ENCODE peak calls at places on chromosomes 4 and X, in five cellular contexts. One of them, this sample, is unnamed.

GRCh38 chr4:19689511-19689910 is 562.2 kb upstream of the SLIT2 start:
- DNase-seq in right atrium auricular region: no peak
- DNase-seq in psoas muscle: no peak
- DNase-seq in pancreas: no peak
- DNase-seq in heart left ventricle: no peak
- DNase-seq in this sample: no peak

GRCh38 chrX:1185556-1185955 is 26.9 kb downstream of the CRLF2 start:
- DNase-seq in right atrium auricular region: no peak
- DNase-seq in heart left ventricle: no peak
- DNase-seq in psoas muscle: no peak
- DNase-seq in pancreas: no peak
- DNase-seq in this sample: no peak

GRCh38 chrX:153999359-154000037 is 20.2 kb downstream of the IRAK1 start:
- DNase-seq in right atrium auricular region: no peak
- DNase-seq in psoas muscle: no peak
- DNase-seq in heart left ventricle: no peak
- DNase-seq in pancreas: no peak
- DNase-seq in this sample: no peak

GRCh38 chrX:79174949-79175644 is 30.6 kb downstream of the GPR174 start:
- DNase-seq in psoas muscle: no peak
- DNase-seq in right atrium auricular region: no peak
- DNase-seq in heart left ventricle: no peak
- DNase-seq in pancreas: no peak
- DNase-seq in this sample: no peak

GRCh38 chr4:108170729-108171540 is 2.2 kb upstream of the LEF1 start:
- DNase-seq in right atrium auricular region: no peak
- DNase-seq in pancreas: no peak
- DNase-seq in psoas muscle: no peak
- DNase-seq in heart left ventricle: no peak
- DNase-seq in this sample: no peak

GRCh38 chr4:138958519-138958918 is 57.1 kb upstream of the NOCT start:
- DNase-seq in pancreas: no peak
- DNase-seq in right atrium auricular region: no peak
- DNase-seq in psoas muscle: no peak
- DNase-seq in heart left ventricle: no peak
- DNase-seq in this sample: no peak

GRCh38 chrX:131923614-131924250 is 99.4 kb upstream of the STK26 start:
- DNase-seq in heart left ventricle: no peak
- DNase-seq in right atrium auricular region: no peak
- DNase-seq in psoas muscle: no peak
- DNase-seq in pancreas: no peak
- DNase-seq in this sample: no peak

GRCh38 chrX:39816871-39817731 is 280.7 kb downstream of the BCOR start:
- DNase-seq in heart left ventricle: no peak
- DNase-seq in psoas muscle: no peak
- DNase-seq in right atrium auricular region: no peak
- DNase-seq in pancreas: no peak
- DNase-seq in this sample: no peak

GRCh38 chrX:9492901-9493300 is 28.0 kb downstream of the TBL1X start:
- DNase-seq in pancreas: no peak
- DNase-seq in right atrium auricular region: no peak
- DNase-seq in psoas muscle: no peak
- DNase-seq in heart left ventricle: no peak
- DNase-seq in this sample: no peak

GRCh38 chr4:13151178-13151577 is 333.0 kb downstream of the RAB28 start:
- DNase-seq in psoas muscle: no peak
- DNase-seq in right atrium auricular region: no peak
- DNase-seq in heart left ventricle: no peak
- DNase-seq in pancreas: no peak
- DNase-seq in this sample: no peak

GRCh38 chr4:64911846-64912245 is 502.6 kb upstream of the TECRL start:
- DNase-seq in pancreas: no peak
- DNase-seq in psoas muscle: no peak
- DNase-seq in heart left ventricle: no peak
- DNase-seq in right atrium auricular region: no peak
- DNase-seq in this sample: no peak

GRCh38 chr4:71230258-71230594 is 108.6 kb upstream of the SLC4A4 start:
- DNase-seq in pancreas: no peak
- DNase-seq in psoas muscle: no peak
- DNase-seq in heart left ventricle: no peak
- DNase-seq in right atrium auricular region: no peak
- DNase-seq in this sample: no peak

GRCh38 chr4:148057425-148058020 is 325.6 kb downstream of the ARHGAP10 start:
- DNase-seq in psoas muscle: no peak
- DNase-seq in right atrium auricular region: no peak
- DNase-seq in pancreas: no peak
- DNase-seq in heart left ventricle: no peak
- DNase-seq in this sample: no peak

GRCh38 chrX:50158616-50159015 is 42.2 kb downstream of the AKAP4 start:
- DNase-seq in pancreas: no peak
- DNase-seq in psoas muscle: no peak
- DNase-seq in heart left ventricle: no peak
- DNase-seq in right atrium auricular region: no peak
- DNase-seq in this sample: no peak

GRCh38 chrX:15855562-15856256 is 1.1 kb upstream of the AP1S2 start:
- DNase-seq in pancreas: no peak
- DNase-seq in psoas muscle: no peak
- DNase-seq in right atrium auricular region: no peak
- DNase-seq in heart left ventricle: no peak
- DNase-seq in this sample: no peak

GRCh38 chr4:125620066-125620850 is 305.5 kb downstream of the FAT4 start:
- DNase-seq in pancreas: no peak
- DNase-seq in psoas muscle: no peak
- DNase-seq in right atrium auricular region: no peak
- DNase-seq in heart left ventricle: no peak
- DNase-seq in this sample: no peak

GRCh38 chrX:100409316-100410082 is 574 bp downstream of the PCDH19 start:
- DNase-seq in pancreas: no peak
- DNase-seq in heart left ventricle: no peak
- DNase-seq in psoas muscle: peak
- DNase-seq in right atrium auricular region: no peak
- DNase-seq in this sample: no peak

GRCh38 chrX:142084611-142085010 is 120.5 kb downstream of the MAGEC2 start:
- DNase-seq in right atrium auricular region: no peak
- DNase-seq in psoas muscle: no peak
- DNase-seq in heart left ventricle: no peak
- DNase-seq in pancreas: no peak
- DNase-seq in this sample: no peak

GRCh38 chrX:123077671-123078070 is 106.4 kb upstream of the GRIA3 start:
- DNase-seq in right atrium auricular region: no peak
- DNase-seq in pancreas: no peak
- DNase-seq in psoas muscle: no peak
- DNase-seq in heart left ventricle: no peak
- DNase-seq in this sample: no peak

GRCh38 chr4:77036206-77036605 is 39.6 kb downstream of the CCNI start:
- DNase-seq in right atrium auricular region: no peak
- DNase-seq in psoas muscle: no peak
- DNase-seq in heart left ventricle: no peak
- DNase-seq in pancreas: no peak
- DNase-seq in this sample: no peak

GRCh38 chrX:129091097-129091496 is 432.2 kb downstream of the SMARCA1 start:
- DNase-seq in psoas muscle: no peak
- DNase-seq in right atrium auricular region: no peak
- DNase-seq in heart left ventricle: no peak
- DNase-seq in pancreas: no peak
- DNase-seq in this sample: no peak

GRCh38 chrX:9312922-9313867 is 151.7 kb upstream of the TBL1X start:
- DNase-seq in heart left ventricle: peak
- DNase-seq in right atrium auricular region: peak
- DNase-seq in psoas muscle: peak
- DNase-seq in pancreas: peak
- DNase-seq in this sample: no peak

GRCh38 chrX:154505726-154506125 is 10.3 kb downstream of the FAM3A start:
- DNase-seq in right atrium auricular region: no peak
- DNase-seq in heart left ventricle: no peak
- DNase-seq in pancreas: no peak
- DNase-seq in psoas muscle: no peak
- DNase-seq in this sample: no peak

GRCh38 chrX:17067534-17067933 is 121.1 kb downstream of the REPS2 start:
- DNase-seq in pancreas: no peak
- DNase-seq in psoas muscle: no peak
- DNase-seq in right atrium auricular region: no peak
- DNase-seq in heart left ventricle: no peak
- DNase-seq in this sample: no peak

GRCh38 chr4:145937021-145937861 is 1.4 kb downstream of the ZNF827 start:
- DNase-seq in right atrium auricular region: no peak
- DNase-seq in psoas muscle: peak
- DNase-seq in heart left ventricle: peak
- DNase-seq in pancreas: peak
- DNase-seq in this sample: no peak

GRCh38 chr4:89836897-89837384 is at the start of gene SNCA:
- DNase-seq in heart left ventricle: peak
- DNase-seq in right atrium auricular region: peak
- DNase-seq in psoas muscle: peak
- DNase-seq in pancreas: peak
- DNase-seq in this sample: no peak

GRCh38 chr4:89254847-89255246 is 52.8 kb downstream of the GPRIN3 start:
- DNase-seq in heart left ventricle: no peak
- DNase-seq in psoas muscle: no peak
- DNase-seq in right atrium auricular region: no peak
- DNase-seq in pancreas: peak
- DNase-seq in this sample: no peak

GRCh38 chr4:148311493-148311892 is 130.7 kb downstream of the NR3C2 start:
- DNase-seq in heart left ventricle: no peak
- DNase-seq in pancreas: no peak
- DNase-seq in right atrium auricular region: no peak
- DNase-seq in psoas muscle: no peak
- DNase-seq in this sample: no peak

GRCh38 chr4:151808120-151808529 is 47.3 kb upstream of the GATB start:
- DNase-seq in heart left ventricle: no peak
- DNase-seq in pancreas: no peak
- DNase-seq in right atrium auricular region: no peak
- DNase-seq in psoas muscle: no peak
- DNase-seq in this sample: peak

GRCh38 chr4:19298998-19299397 is 952.7 kb upstream of the SLIT2 start:
- DNase-seq in right atrium auricular region: no peak
- DNase-seq in psoas muscle: no peak
- DNase-seq in heart left ventricle: no peak
- DNase-seq in pancreas: no peak
- DNase-seq in this sample: no peak

GRCh38 chr4:112201915-112202505 is 29.6 kb upstream of the AP1AR start:
- DNase-seq in pancreas: no peak
- DNase-seq in psoas muscle: no peak
- DNase-seq in heart left ventricle: no peak
- DNase-seq in right atrium auricular region: no peak
- DNase-seq in this sample: no peak

GRCh38 chr4:112199041-112199440 is 32.5 kb upstream of the AP1AR start:
- DNase-seq in heart left ventricle: no peak
- DNase-seq in psoas muscle: no peak
- DNase-seq in right atrium auricular region: no peak
- DNase-seq in pancreas: no peak
- DNase-seq in this sample: no peak

GRCh38 chr4:112206431-112206830 is 25.2 kb upstream of the AP1AR start:
- DNase-seq in heart left ventricle: no peak
- DNase-seq in pancreas: no peak
- DNase-seq in psoas muscle: no peak
- DNase-seq in right atrium auricular region: no peak
- DNase-seq in this sample: no peak

GRCh38 chr4:112203593-112203992 is 28.0 kb upstream of the AP1AR start:
- DNase-seq in psoas muscle: no peak
- DNase-seq in pancreas: no peak
- DNase-seq in right atrium auricular region: no peak
- DNase-seq in heart left ventricle: no peak
- DNase-seq in this sample: no peak
- H3K27ac ChIP-seq in psoas muscle: no peak
- H3K27ac ChIP-seq in pancreas: no peak
- H3K27ac ChIP-seq in right atrium auricular region: no peak
- H3K27ac ChIP-seq in heart left ventricle: no peak
- H3K27ac ChIP-seq in this sample: no peak

GRCh38 chr4:174136013-174136412 is 147.5 kb downstream of the FBXO8 start:
- DNase-seq in pancreas: no peak
- DNase-seq in right atrium auricular region: no peak
- DNase-seq in heart left ventricle: no peak
- DNase-seq in psoas muscle: no peak
- DNase-seq in this sample: no peak

GRCh38 chr4:174134361-174134760 is 149.1 kb downstream of the FBXO8 start:
- DNase-seq in psoas muscle: no peak
- DNase-seq in right atrium auricular region: no peak
- DNase-seq in heart left ventricle: no peak
- DNase-seq in pancreas: no peak
- DNase-seq in this sample: no peak

GRCh38 chr4:174138616-174139015 is 144.9 kb downstream of the FBXO8 start:
- DNase-seq in right atrium auricular region: no peak
- DNase-seq in heart left ventricle: no peak
- DNase-seq in pancreas: no peak
- DNase-seq in psoas muscle: no peak
- DNase-seq in this sample: no peak

GRCh38 chr4:174135530-174135929 is 147.9 kb downstream of the FBXO8 start:
- DNase-seq in heart left ventricle: no peak
- DNase-seq in psoas muscle: no peak
- DNase-seq in right atrium auricular region: no peak
- DNase-seq in pancreas: no peak
- DNase-seq in this sample: no peak

DNA sequence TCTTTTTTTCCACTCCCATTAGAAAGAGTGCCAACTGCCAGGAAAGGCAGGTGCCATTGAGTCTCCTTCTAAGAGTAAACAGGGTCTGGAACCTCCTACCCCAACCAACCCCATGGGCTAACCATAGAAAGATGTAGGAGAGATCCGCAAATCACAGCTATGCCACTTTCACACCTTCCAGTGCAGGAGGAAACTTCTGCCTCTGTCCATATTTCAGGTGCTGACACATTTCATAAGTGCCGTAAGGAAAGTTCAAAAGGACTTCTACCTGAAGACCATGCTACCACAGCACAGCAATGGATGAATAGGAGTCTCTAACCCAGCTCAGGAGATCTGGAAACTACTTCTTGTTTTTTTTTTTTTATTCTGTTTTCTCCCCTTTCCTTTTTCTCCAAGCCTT is 145.8 kb downstream of the FBXO8 start:
- DNase-seq in heart left ventricle: no peak
- DNase-seq in pancreas: no peak
- DNase-seq in right atrium auricular region: no peak
- DNase-seq in psoas muscle: no peak
- DNase-seq in this sample: no peak
- H3K27ac ChIP-seq in heart left ventricle: no peak
- H3K27ac ChIP-seq in pancreas: no peak
- H3K27ac ChIP-seq in right atrium auricular region: no peak
- H3K27ac ChIP-seq in psoas muscle: no peak
- H3K27ac ChIP-seq in this sample: no peak

GRCh38 chr4:82044141-82044993 is 329.4 kb downstream of the HNRNPD start:
- DNase-seq in heart left ventricle: peak
- DNase-seq in pancreas: peak
- DNase-seq in psoas muscle: peak
- DNase-seq in right atrium auricular region: peak
- DNase-seq in this sample: no peak
- H3K27ac ChIP-seq in heart left ventricle: no peak
- H3K27ac ChIP-seq in pancreas: no peak
- H3K27ac ChIP-seq in psoas muscle: no peak
- H3K27ac ChIP-seq in right atrium auricular region: no peak
- H3K27ac ChIP-seq in this sample: no peak

DNA sequence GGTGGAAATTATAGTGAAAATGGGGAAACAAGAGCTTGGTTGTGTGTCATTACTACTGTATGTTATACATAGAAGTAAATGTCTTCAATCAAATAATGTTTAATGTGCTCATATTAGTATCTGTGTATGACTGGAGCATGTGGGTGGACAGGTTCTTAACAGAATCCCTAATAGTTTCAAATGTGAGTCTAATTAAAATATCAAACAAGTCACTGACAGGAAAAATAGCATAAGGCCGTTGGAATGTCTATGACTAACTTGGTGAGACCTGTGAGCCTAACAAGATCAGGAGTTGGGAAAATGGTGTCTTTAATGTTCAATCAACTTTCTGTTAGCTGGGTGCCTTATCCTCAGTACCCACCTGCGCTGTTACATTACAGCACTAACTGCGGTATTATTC is 6.2 kb upstream of the CXCL3 start:
- DNase-seq in psoas muscle: no peak
- DNase-seq in pancreas: no peak
- DNase-seq in right atrium auricular region: no peak
- DNase-seq in heart left ventricle: no peak
- DNase-seq in this sample: peak
- H3K27ac ChIP-seq in psoas muscle: no peak
- H3K27ac ChIP-seq in pancreas: no peak
- H3K27ac ChIP-seq in right atrium auricular region: no peak
- H3K27ac ChIP-seq in heart left ventricle: no peak
- H3K27ac ChIP-seq in this sample: peak